ENCODE peak calls at places on chromosomes 13 and 19, in four cellular contexts. O, I, H and J are unnamed samples.

GRCh38 chr13:93977986-93978385 is 501.5 kb downstream of the DCT start:
- DNase-seq in O (no peak), H (no peak), I (no peak), J (no peak)

GRCh38 chr19:11699931-11700794 is 38.6 kb downstream of the ZNF823 start:
- DNase-seq in O (peak), H (peak), I (no peak), J (no peak)

GRCh38 chr13:50693755-50694154 is 149.7 kb downstream of the DLEU7 start:
- DNase-seq in H (no peak), O (peak), I (no peak), J (peak)

GRCh38 chr13:104854698-104855097 is 1680.8 kb downstream of the EFNB2 start:
- DNase-seq in O (no peak), I (no peak), H (no peak), J (no peak)

GRCh38 chr19:34171539-34171876 is 796 bp upstream of the LSM14A start:
- DNase-seq in H (peak), O (peak), I (no peak), J (no peak)

GRCh38 chr13:109509154-109509905 is 277.1 kb downstream of the IRS2 start:
- DNase-seq in O (no peak), H (peak), I (no peak), J (no peak)

GRCh38 chr19:4722671-4723464 is 774 bp downstream of the DPP9 start:
- DNase-seq in O (peak), H (peak), I (no peak), J (peak)

GRCh38 chr13:104592127-104592526 is 1525.9 kb upstream of the SLC10A2 start:
- DNase-seq in I (no peak), O (no peak), H (peak), J (no peak)

GRCh38 chr19:31127132-31127967 is 221.9 kb downstream of the TSHZ3 start:
- DNase-seq in H (peak), O (no peak), I (no peak), J (no peak)

GRCh38 chr13:98927954-98928927 is 49.6 kb downstream of the DOCK9 start:
- DNase-seq in I (no peak), H (no peak), O (no peak), J (no peak)

GRCh38 chr13:96671073-96671472 is 323.2 kb downstream of the OXGR1 start:
- DNase-seq in H (peak), I (no peak), O (no peak), J (no peak)

GRCh38 chr13:51856027-51856736 is 5.6 kb upstream of the CCDC70 start:
- DNase-seq in O (no peak), I (no peak), H (peak), J (no peak)

GRCh38 chr13:44437356-44438233 is 64.0 kb downstream of the SERP2 start:
- DNase-seq in O (no peak), I (no peak), H (peak), J (no peak)

GRCh38 chr19:54335164-54335563 is 3.8 kb downstream of the LILRA4 start:
- DNase-seq in O (no peak), H (no peak), I (no peak), J (no peak)

GRCh38 chr19:56170261-56170660 is 5.5 kb upstream of the GALP start:
- DNase-seq in I (peak), H (peak), O (peak), J (no peak)

GRCh38 chr19:32189956-32190706 is 155.3 kb upstream of the ZNF507 start:
- DNase-seq in H (no peak), I (no peak), O (no peak), J (no peak)

GRCh38 chr13:110834572-110834971 is 80.3 kb downstream of the ANKRD10 start:
- DNase-seq in I (no peak), H (no peak), O (no peak), J (no peak)

GRCh38 chr13:112066624-112067004 is 335 bp upstream of the SOX1 start:
- DNase-seq in O (no peak), I (no peak), H (peak), J (peak)

GRCh38 chr19:42412661-42413076 is 14.5 kb downstream of the LIPE start:
- DNase-seq in O (no peak), H (no peak), I (no peak), J (no peak)

GRCh38 chr13:30409911-30410704 is 12.2 kb upstream of the UBE2L5 start:
- DNase-seq in O (peak), I (no peak), H (peak), J (no peak)

GRCh38 chr19:29535984-29536508 is 10.3 kb downstream of the VSTM2B start:
- DNase-seq in O (no peak), H (no peak), I (no peak), J (no peak)

GRCh38 chr13:42270857-42271215 is 1.1 kb upstream of the AKAP11 start:
- DNase-seq in O (no peak), I (no peak), H (no peak), J (no peak)

GRCh38 chr19:13956365-13956744 is 4.0 kb downstream of the DCAF15 start:
- DNase-seq in H (no peak), I (no peak), O (no peak), J (no peak)

GRCh38 chr19:35543280-35544109 is 1.9 kb upstream of the TMEM147 start:
- DNase-seq in O (no peak), H (no peak), I (no peak), J (no peak)

DNA sequence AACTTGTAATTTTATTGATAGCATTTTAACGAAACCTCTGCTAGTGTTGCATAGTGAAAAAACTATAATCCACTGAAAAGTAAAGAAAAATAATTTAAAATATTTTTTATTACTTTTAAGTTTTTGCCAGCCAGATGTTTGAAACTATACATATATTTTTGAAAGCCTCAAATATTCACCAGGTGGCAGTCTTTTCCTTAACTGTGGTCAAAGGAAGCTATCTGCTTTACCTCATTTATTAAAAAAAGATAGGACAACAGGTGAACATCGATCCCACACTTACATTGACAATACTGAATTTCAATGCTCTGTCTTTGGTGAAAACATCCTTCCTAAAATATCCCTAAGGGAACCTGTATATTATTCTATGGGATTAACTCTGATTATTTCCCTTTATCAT is 100.5 kb downstream of the TRPC4 start:
- DNase-seq in O (no peak), I (no peak), H (peak), J (no peak)
- TF ChIP-seq CTCF in O (no peak), I (peak), H (peak), J (no peak)

DNA sequence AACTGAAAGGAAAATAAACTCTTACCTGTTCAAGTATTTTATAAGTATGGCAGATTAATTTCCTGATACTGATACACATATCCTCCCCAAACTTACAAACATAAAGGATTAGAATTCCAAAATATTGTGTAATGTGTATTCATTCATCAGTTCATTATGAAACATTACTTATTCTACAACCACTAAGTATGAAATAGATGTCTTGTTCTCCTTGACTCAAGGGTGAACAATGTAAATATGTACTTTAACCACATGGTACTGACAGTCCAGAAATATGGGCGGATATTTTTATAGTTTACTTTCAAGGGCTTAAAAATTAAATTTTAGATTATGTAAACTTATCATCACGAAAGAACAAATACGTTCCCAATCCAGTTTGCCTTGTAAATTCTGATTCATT is 334.0 kb downstream of the LIG4 start:
- DNase-seq in H (no peak), I (no peak), O (no peak), J (no peak)
- TF ChIP-seq CTCF in H (no peak), I (no peak), O (no peak), J (no peak)

GRCh38 chr19:3157096-3157845 is 21.3 kb upstream of the S1PR4 start:
- DNase-seq in O (no peak), I (no peak), H (no peak), J (no peak)

GRCh38 chr19:3162418-3163229 is 15.9 kb upstream of the S1PR4 start:
- DNase-seq in O (no peak), H (peak), I (no peak), J (no peak)

GRCh38 chr19:3161453-3161852 is 17.1 kb upstream of the S1PR4 start:
- DNase-seq in O (no peak), H (peak), I (no peak), J (no peak)

GRCh38 chr19:3160219-3160618 is 18.4 kb upstream of the S1PR4 start:
- DNase-seq in H (no peak), O (no peak), I (no peak), J (no peak)

DNA sequence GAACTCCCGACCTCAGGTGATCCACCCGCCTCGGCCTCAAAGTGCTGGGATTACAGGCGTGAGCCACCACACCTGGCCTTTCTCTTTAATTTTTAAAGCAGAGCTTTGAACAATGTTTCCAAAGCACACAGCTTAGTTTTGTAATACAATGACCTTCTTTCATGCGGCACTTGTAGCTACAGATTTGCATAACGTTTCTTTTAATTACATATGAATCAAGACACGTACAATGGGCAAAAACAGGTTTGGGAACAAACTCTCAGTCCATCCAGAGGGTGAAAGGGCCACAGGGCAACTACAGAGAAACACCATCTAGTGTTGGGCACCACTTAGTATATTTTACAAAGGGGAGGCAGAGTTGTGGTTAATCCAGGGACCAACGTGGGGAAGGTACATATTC is 19.0 kb upstream of the S1PR4 start:
- DNase-seq in O (no peak), I (no peak), H (no peak), J (no peak)
- TF ChIP-seq CTCF in O (no peak), I (no peak), H (no peak), J (no peak)

GRCh38 chr13:62626771-62627170 is 1211.1 kb upstream of the PCDH20 start:
- DNase-seq in I (no peak), O (no peak), H (no peak), J (peak)
- TF ChIP-seq CTCF in I (peak), O (no peak), H (peak), J (no peak)

DNA sequence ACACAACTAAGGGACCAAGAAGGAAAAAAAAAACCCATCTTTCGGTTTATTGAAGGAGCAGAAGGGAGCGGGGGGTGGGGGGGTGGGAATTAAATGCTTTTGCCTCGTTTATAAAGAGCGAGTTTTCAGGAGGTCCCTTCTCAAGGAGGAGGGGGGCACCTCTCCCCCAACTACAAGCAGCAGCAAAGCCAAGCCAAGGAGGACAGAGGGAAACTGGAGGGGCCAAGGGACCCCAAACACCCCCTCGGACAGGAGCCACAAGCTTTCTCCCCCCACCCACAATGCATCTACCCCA is 2.4 kb downstream of the IRF2BP1 start:
- DNase-seq in H (no peak), O (no peak), I (no peak), J (no peak)
- TF ChIP-seq CTCF in H (no peak), O (no peak), I (peak), J (peak)

GRCh38 chr19:20365146-20365545 is 198.1 kb downstream of the ZNF486 start:
- DNase-seq in O (no peak), H (no peak), I (no peak), J (no peak)

GRCh38 chr19:20371911-20372310 is 193.7 kb downstream of the ZNF737 start:
- DNase-seq in O (no peak), I (no peak), H (no peak), J (no peak)

DNA sequence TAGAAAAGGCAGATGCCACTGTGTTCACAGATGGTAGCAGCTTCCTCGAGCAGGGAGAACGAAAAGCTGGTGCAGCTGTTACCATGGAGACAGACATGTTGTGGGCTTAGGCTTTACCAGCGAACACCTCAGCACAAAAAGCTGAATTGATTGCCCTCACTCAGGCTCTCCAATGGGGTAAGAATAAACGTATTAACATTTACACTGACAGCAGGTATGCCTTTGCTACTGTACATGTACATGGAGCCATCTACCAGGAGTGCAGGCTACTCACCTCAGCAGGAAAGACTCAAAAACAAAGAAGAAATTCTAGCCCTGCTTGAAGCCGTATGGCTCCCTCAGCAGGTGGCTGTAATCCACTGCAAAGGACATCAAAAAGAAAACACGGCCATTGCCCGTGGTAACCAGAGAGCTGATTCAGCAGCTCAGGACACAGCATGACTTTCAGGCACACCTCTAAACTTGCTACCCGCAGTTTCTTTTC is 197.7 kb downstream of the ZNF737 start:
- DNase-seq in H (peak), I (no peak), O (no peak), J (peak)
- TF ChIP-seq CTCF in H (no peak), I (no peak), O (no peak), J (no peak)

GRCh38 chr13:69077267-69077666 is 1030.4 kb upstream of the ATXN8OS start:
- DNase-seq in H (no peak), O (no peak), I (no peak), J (no peak)
- TF ChIP-seq CTCF in H (no peak), O (no peak), I (no peak), J (no peak)

GRCh38 chr19:40604647-40605200 is 3.6 kb downstream of the LTBP4 start:
- DNase-seq in O (no peak), H (peak), I (no peak), J (no peak)

GRCh38 chr19:40605201-40605971 is 4.2 kb downstream of the LTBP4 start:
- DNase-seq in I (peak), H (peak), O (peak), J (peak)

GRCh38 chr19:40603719-40604646 is 2.8 kb downstream of the LTBP4 start:
- DNase-seq in H (peak), O (peak), I (peak), J (peak)

GRCh38 chr19:40601061-40601973 is at the start of gene LTBP4:
- DNase-seq in H (peak), I (no peak), O (no peak), J (peak)

GRCh38 chr19:40603071-40603718 is 2.0 kb downstream of the LTBP4 start:
- DNase-seq in H (peak), O (no peak), I (no peak), J (no peak)
- TF ChIP-seq CTCF in H (peak), O (no peak), I (no peak), J (no peak)

DNA sequence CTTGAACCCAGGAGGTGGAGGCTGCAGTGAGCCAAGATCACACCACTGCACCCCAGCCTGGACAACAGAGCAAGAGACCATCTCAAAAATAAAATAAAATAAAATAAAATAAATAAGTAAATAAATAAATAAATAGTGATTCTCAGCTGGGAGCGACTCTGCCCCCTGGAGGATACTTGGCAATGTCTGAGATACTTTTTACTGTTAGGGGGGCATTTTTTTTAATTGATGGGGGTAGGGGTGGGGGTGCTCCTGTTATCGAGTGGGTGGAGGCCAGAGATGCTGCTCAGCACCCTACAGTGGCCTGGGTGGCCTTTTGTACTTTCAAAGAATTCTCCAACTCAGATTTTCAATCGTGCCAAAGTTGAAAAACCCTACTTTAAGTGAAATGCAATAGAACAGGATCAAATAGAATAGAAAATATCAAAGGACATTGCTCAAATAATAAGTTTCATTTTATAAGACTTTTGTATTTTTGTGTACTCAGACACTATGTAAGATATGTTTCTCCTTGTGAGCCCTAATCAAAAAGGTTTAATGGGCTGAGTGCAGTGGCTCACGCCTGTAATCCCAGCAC is 7.1 kb upstream of the CLPP start:
- DNase-seq in H (peak), I (no peak), O (no peak), J (no peak)
- TF ChIP-seq CTCF in H (peak), I (peak), O (no peak), J (no peak)